ENCODE peak calls at places on chromosome 10, in four cellular contexts. F is Panc1, L is A549, H is gastrocnemius medialis. E is an unnamed sample. For H3K4me1, the result is how much of the 10 kb centered on the place peaks cover.

GRCh38 chr10:3169271-3169670 is 3.3 kb downstream of the PITRM1 start:
- DNase-seq in L (no peak), H (no peak), F (no peak), E (no peak)

GRCh38 chr10:75712241-75712880 is 280.9 kb downstream of the LRMDA start:
- DNase-seq in F (no peak), H (no peak), L (no peak), E (no peak)

GRCh38 chr10:78759448-78760120 is 309.2 kb upstream of the ZMIZ1 start:
- DNase-seq in L (no peak), H (no peak), F (no peak), E (no peak)

GRCh38 chr10:130935051-130935450 is 376.5 kb downstream of the TCERG1L start:
- DNase-seq in L (no peak), H (no peak), F (no peak), E (no peak)

GRCh38 chr10:131354380-131354779 is 42.9 kb upstream of the TCERG1L start:
- DNase-seq in L (no peak), F (no peak), H (no peak), E (no peak)

GRCh38 chr10:48684792-48685651 is at the start of gene WDFY4:
- DNase-seq in F (no peak), L (no peak), H (no peak), E (no peak)

GRCh38 chr10:110273474-110273873 is 31.2 kb downstream of the SMNDC1 start:
- DNase-seq in L (no peak), H (peak), F (no peak), E (peak)

GRCh38 chr10:70494966-70495365 is 16.4 kb downstream of the PALD1 start:
- DNase-seq in F (no peak), H (no peak), L (no peak), E (peak)

GRCh38 chr10:71448146-71448545 is 51.4 kb downstream of the CDH23 start:
- DNase-seq in L (no peak), F (no peak), H (no peak), E (no peak)

GRCh38 chr10:52387744-52388143 is 73.7 kb downstream of the DKK1 start:
- DNase-seq in L (no peak), F (no peak), H (no peak), E (no peak)

GRCh38 chr10:44006826-44007225 is 358.1 kb upstream of the ZNF32 start:
- DNase-seq in L (no peak), F (no peak), H (no peak), E (no peak)

GRCh38 chr10:99364125-99364524 is 35.0 kb downstream of the CNNM1 start:
- DNase-seq in L (no peak), F (no peak), H (no peak), E (no peak)

GRCh38 chr10:97546441-97547340 is 25.9 kb upstream of the ANKRD2 start:
- DNase-seq in F (no peak), H (no peak), L (no peak), E (no peak)

GRCh38 chr10:69474688-69475432 is 23.6 kb downstream of the TSPAN15 start:
- DNase-seq in F (no peak), H (peak), L (peak), E (peak)

GRCh38 chr10:48449501-48450232 is 143.2 kb downstream of the MAPK8 start:
- DNase-seq in F (no peak), L (no peak), H (peak), E (peak)

GRCh38 chr10:31321396-31321941 is 2.5 kb downstream of the ZEB1 start:
- DNase-seq in H (no peak), L (no peak), F (no peak), E (no peak)

GRCh38 chr10:119489572-119490326 is 52.8 kb downstream of the RGS10 start:
- DNase-seq in F (peak), H (no peak), L (peak), E (no peak)

GRCh38 chr10:33267708-33268107 is 66.8 kb downstream of the NRP1 start:
- DNase-seq in H (no peak), F (no peak), L (no peak), E (no peak)
- H3K4me1 ChIP-seq in H (under half), F (half or more), L (half or more), E (under half)

GRCh38 chr10:95469676-95470075 is 91.5 kb downstream of the SORBS1 start:
- DNase-seq in H (no peak), L (no peak), F (no peak), E (no peak)

GRCh38 chr10:95474228-95475002 is 86.8 kb downstream of the SORBS1 start:
- DNase-seq in F (no peak), L (no peak), H (peak), E (no peak)

GRCh38 chr10:95475003-95475383 is 86.2 kb downstream of the SORBS1 start:
- DNase-seq in F (no peak), L (no peak), H (no peak), E (no peak)

GRCh38 chr10:95469251-95469650 is 91.9 kb downstream of the SORBS1 start:
- DNase-seq in L (no peak), H (no peak), F (no peak), E (no peak)

DNA sequence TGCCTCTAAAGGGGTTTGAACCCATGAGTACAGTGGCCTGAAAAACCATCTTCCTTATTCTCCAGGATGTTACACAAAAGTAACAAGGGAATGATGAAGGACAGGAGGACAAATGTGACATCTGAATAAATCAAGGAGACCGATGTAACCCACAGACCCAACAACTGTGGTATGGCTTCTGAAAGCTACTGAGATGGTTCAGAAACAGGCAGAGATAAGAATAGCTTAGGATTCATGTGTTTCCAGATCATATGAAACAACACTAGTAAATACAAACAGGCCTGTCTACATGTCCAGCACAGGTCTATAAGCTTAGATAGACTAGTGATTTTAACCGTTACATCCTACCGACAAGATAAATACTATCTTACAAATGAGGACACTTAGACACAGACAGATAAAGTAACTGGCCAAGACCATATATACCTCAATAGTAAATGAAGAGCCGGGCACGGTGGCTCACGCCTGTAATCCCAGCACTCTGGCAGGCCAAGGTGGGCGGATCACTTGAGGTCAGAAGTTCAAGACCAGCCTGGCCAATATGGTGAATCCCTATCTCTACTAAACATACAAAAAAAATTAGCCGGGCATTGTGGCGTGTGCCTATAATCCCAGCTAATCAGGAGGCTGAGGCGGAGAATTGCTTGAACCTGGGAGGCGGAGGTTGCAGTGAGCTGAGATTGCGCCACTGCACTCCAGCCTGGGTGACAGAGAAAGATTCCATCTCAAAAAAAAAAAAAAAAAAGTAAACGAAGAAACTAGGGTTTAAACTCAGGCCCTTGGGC is 88.7 kb downstream of the SORBS1 start:
- DNase-seq in L (no peak), H (no peak), F (no peak), E (no peak)
- H3K27ac ChIP-seq in L (no peak), H (peak), F (peak), E (peak)

DNA sequence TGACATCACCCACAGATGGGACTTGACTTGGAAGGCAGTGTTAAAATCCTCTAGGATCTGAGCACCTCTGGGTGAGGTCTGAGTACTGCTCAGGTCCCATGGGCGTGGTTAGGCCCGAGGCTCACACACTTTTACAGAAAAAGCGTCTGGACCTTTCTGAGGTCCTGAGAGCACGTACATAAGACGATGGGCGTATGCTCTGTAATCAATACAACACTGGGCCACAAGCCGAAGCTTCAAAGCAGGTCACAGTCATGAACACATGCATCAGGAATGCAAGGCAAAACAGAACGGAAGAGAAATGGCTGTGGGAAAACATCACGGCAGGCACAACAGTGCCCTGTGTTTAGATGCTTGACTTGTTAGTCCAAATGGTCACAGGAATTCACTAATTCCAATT is 112.2 kb downstream of the LARP4B start:
- DNase-seq in H (no peak), L (no peak), F (no peak), E (no peak)
- H3K4me3 ChIP-seq in H (no peak), L (no peak), F (no peak), E (no peak)

DNA sequence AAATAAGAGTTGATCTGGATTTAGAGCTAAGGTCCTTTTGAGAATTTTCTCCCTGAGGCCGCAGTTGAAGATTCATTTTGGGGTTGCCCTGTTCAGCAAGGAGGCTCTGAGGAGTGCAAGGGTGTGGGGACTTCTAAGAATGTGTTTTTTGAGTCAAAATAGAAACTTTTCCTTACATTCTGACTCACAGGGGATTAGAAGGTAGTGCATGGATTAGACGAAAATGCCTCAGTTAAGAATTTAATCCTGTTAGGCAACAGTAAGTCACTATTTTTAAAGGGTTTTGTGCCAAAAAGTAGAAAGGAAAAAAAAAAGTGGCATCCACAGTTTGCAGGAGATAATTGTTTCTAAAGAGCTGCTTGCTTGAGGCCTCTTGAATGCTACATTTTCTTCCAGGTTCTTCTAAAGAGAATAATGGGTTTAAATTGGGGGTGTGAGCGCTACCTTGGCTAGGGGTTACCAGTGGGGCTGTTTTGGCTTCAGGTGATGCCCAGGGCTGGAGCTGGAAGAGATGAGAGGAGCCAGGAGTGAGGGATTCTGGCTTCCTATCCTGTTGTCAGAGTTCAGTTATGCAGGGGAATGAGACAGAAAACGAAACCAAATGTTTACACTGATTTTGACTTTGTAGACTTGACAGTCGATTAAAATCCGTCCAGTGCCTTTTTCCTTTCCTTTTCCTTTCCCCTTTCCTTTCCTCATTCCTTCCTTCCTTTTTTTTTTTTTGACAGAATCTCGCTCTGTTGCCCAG is 52.9 kb downstream of the BAMBI start:
- DNase-seq in H (no peak), L (no peak), F (no peak), E (no peak)
- H3K4me1 ChIP-seq in H (under half), L (under half), F (under half), E (under half)

DNA sequence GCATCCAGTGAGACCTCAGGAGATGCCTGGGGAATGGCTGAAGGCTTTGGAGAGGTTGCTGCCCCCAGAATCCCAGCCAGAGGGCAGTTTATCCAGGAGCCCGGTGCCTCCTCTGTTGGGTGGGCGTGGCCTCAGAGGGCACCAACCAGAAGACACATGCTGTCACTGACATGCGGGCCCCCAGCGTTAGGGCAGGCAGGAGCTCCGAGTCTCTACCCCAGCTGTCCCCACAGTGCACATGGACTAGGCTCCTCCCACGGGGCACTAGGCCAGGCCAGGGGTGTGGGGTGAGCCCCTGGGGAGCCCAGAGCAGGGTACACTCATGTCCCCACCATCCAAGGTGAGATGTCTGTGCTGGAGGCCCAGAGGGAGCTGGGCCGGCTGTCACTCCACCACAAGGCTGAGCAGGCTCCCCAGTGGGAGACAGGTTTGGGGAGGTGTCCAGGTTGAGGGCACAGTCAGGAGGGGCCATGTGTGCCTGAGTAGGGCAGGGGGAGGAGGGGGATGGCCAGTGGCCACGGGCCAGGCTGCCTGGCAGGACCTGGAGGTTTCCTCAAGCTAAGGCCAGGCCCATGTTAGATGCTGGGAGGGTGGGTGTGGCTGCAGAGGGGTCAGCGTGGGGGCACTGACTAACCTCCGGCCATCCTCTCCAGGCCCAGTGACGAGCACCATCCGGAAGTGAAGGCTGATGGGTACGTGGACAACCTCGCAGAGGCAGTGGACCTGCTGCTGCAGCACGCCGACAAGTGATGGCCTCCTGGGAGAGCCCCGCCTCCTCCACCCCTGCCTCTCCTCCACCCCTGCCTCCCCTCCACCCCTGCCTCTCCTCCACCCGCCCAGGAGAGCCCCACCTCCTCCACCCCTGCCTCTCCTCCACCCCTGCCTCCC is 131.3 kb downstream of the FAM53B start:
- DNase-seq in L (no peak), H (no peak), F (no peak), E (no peak)
- H3K27ac ChIP-seq in L (no peak), H (peak), F (no peak), E (no peak)

GRCh38 chr10:111999915-112000302 is 183.7 kb downstream of the GPAM start:
- DNase-seq in L (no peak), H (no peak), F (no peak), E (no peak)
- H3K4me3 ChIP-seq in L (no peak), H (no peak), F (no peak), E (no peak)

GRCh38 chr10:24432478-24433416 is 223.8 kb downstream of the KIAA1217 start:
- DNase-seq in H (no peak), L (no peak), F (no peak), E (no peak)

GRCh38 chr10:24435374-24435773 is 226.4 kb downstream of the KIAA1217 start:
- DNase-seq in H (no peak), F (no peak), L (no peak), E (no peak)

GRCh38 chr10:24430591-24430990 is 221.7 kb downstream of the KIAA1217 start:
- DNase-seq in F (no peak), H (no peak), L (no peak), E (no peak)

GRCh38 chr10:24434961-24435360 is 226.0 kb downstream of the KIAA1217 start:
- DNase-seq in H (no peak), L (no peak), F (no peak), E (no peak)

DNA sequence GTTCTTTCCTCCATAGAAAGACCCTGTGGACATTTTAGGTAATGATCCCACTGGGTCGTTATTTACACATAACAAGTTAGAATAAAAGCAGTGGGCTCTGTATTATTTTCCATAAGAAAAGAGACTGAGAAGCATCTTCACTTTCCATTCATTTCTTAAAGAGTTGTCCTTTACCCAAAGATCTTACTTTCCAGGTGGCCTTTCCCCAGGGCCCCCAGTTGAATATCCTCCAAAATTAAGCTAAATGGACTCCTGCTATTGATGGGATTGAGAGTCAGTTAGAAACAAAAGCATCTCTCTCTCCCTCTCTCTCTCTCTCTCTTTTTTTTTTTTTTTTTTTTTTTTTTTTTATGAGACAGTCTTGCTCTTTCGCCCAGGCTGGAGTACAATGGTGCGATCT is 224.8 kb downstream of the KIAA1217 start:
- DNase-seq in H (no peak), L (no peak), F (no peak), E (no peak)
- H3K4me1 ChIP-seq in H (under half), L (under half), F (under half), E (under half)

E was measured in tibial artery.